ENCODE peak calls at places on chromosome 5, in eight cellular contexts. R, K, Z, L, M, Q, J and A are unnamed samples.

GRCh38 chr5:180646289-180646962 is 3.0 kb downstream of the FLT4 start:
- DNase-seq in J (no peak), K (no peak), Z (no peak), R (no peak), L (no peak), Q (no peak), M (no peak), A (peak)

GRCh38 chr5:177491429-177491945 is 5.9 kb downstream of the PDLIM7 start:
- DNase-seq in K (peak), Z (no peak), L (no peak), Q (no peak), M (peak), R (peak), J (peak), A (peak)

GRCh38 chr5:66840527-66841013 is 244.4 kb downstream of the MAST4 start:
- DNase-seq in K (no peak), J (peak), Z (no peak), L (no peak), M (no peak), R (peak), Q (peak), A (peak)

GRCh38 chr5:4000960-4001359 is 405.3 kb downstream of the IRX1 start:
- DNase-seq in M (no peak), Z (no peak), R (no peak), L (no peak), J (no peak), Q (no peak), K (no peak), A (no peak)

GRCh38 chr5:118778951-118779350 is 209.4 kb downstream of the DTWD2 start:
- DNase-seq in R (no peak), J (no peak), M (no peak), K (no peak), Q (no peak), L (no peak), Z (no peak), A (no peak)

GRCh38 chr5:151056367-151057306 is 24.2 kb downstream of the TNIP1 start:
- DNase-seq in R (no peak), Z (no peak), Q (no peak), L (no peak), M (no peak), J (no peak), K (no peak), A (no peak)

GRCh38 chr5:91318727-91319126 is 64.4 kb downstream of the ARRDC3 start:
- DNase-seq in M (no peak), Z (no peak), Q (no peak), J (no peak), R (no peak), K (no peak), L (no peak), A (no peak)

GRCh38 chr5:6587171-6587570 is 45.7 kb downstream of the NSUN2 start:
- DNase-seq in Z (no peak), K (no peak), J (no peak), Q (no peak), R (no peak), M (no peak), L (no peak), A (no peak)

GRCh38 chr5:93349613-93350012 is 231.4 kb downstream of the NR2F1-AS1 start:
- DNase-seq in J (peak), K (no peak), L (peak), Q (no peak), M (no peak), Z (no peak), R (no peak), A (no peak)

GRCh38 chr5:84287964-84288363 is 96.7 kb downstream of the EDIL3 start:
- DNase-seq in M (no peak), Z (no peak), R (no peak), K (no peak), J (peak), L (peak), Q (no peak), A (no peak)

GRCh38 chr5:178338750-178339144 is 106.1 kb upstream of the PHYKPL start:
- DNase-seq in R (no peak), J (no peak), L (no peak), Z (no peak), Q (no peak), M (no peak), K (no peak), A (no peak)

GRCh38 chr5:156121234-156121633 is 205.7 kb upstream of the SGCD start:
- DNase-seq in J (peak), M (no peak), Z (no peak), K (no peak), L (no peak), R (no peak), Q (no peak), A (no peak)

GRCh38 chr5:163357636-163358035 is 79.8 kb upstream of the CCNG1 start:
- DNase-seq in J (no peak), Q (no peak), R (no peak), M (no peak), Z (no peak), K (no peak), L (no peak), A (no peak)

GRCh38 chr5:29122306-29122705 is 2071.2 kb upstream of the CDH6 start:
- DNase-seq in Z (no peak), M (peak), R (no peak), K (no peak), J (no peak), L (no peak), Q (no peak), A (no peak)

GRCh38 chr5:101915559-101915958 is 380.5 kb downstream of the SLCO4C1 start:
- DNase-seq in Q (no peak), M (no peak), J (no peak), L (no peak), Z (no peak), R (no peak), K (no peak), A (no peak)

GRCh38 chr5:157303667-157304327 is 37.9 kb downstream of the CYFIP2 start:
- DNase-seq in Z (no peak), M (peak), R (no peak), L (no peak), J (no peak), K (no peak), Q (no peak), A (no peak)

GRCh38 chr5:146904890-146905289 is 26.3 kb upstream of the PPP2R2B start:
- DNase-seq in Q (no peak), M (no peak), K (no peak), J (no peak), R (no peak), Z (no peak), L (no peak), A (no peak)

GRCh38 chr5:73558950-73559349 is 6.5 kb downstream of the ANKRA2 start:
- DNase-seq in M (no peak), Z (no peak), J (no peak), Q (no peak), L (no peak), K (no peak), R (no peak), A (no peak)

GRCh38 chr5:150763023-150763793 is 4.4 kb upstream of the DCTN4 start:
- DNase-seq in R (no peak), Q (no peak), M (no peak), K (no peak), L (no peak), Z (peak), J (peak), A (no peak)

GRCh38 chr5:75681125-75681830 is 36.0 kb downstream of the POC5 start:
- DNase-seq in J (peak), Z (no peak), M (peak), K (no peak), L (no peak), R (peak), Q (peak), A (peak)

GRCh38 chr5:90446961-90447360 is 27.6 kb downstream of the MBLAC2 start:
- DNase-seq in L (peak), Q (no peak), Z (no peak), J (peak), K (no peak), R (no peak), M (no peak), A (no peak)

GRCh38 chr5:67267522-67268232 is 71.1 kb upstream of the CD180 start:
- DNase-seq in Z (peak), K (no peak), L (no peak), R (no peak), Q (no peak), M (peak), J (no peak), A (no peak)

GRCh38 chr5:52867809-52868208 is 80.1 kb downstream of the ITGA1 start:
- DNase-seq in Z (no peak), Q (no peak), R (no peak), K (no peak), M (no peak), J (peak), L (no peak), A (no peak)

GRCh38 chr5:148858106-148858505 is 31.7 kb downstream of the ADRB2 start:
- DNase-seq in K (no peak), J (no peak), Q (no peak), Z (no peak), L (peak), R (no peak), M (no peak), A (no peak)

GRCh38 chr5:174736351-174736721 is 12.0 kb downstream of the MSX2 start:
- DNase-seq in R (no peak), M (no peak), L (peak), K (no peak), J (peak), Q (no peak), Z (no peak), A (no peak)

GRCh38 chr5:109753279-109753678 is 63.6 kb downstream of the MAN2A1 start:
- DNase-seq in L (no peak), Q (no peak), R (no peak), J (no peak), Z (no peak), K (no peak), M (no peak), A (no peak)

GRCh38 chr5:1503301-1504243 is 20.2 kb downstream of the LPCAT1 start:
- DNase-seq in M (no peak), L (no peak), R (no peak), K (no peak), J (no peak), Q (peak), Z (no peak), A (peak)

GRCh38 chr5:37580106-37580505 is 201.0 kb downstream of the WDR70 start:
- DNase-seq in R (no peak), J (no peak), M (no peak), Z (no peak), Q (no peak), K (no peak), L (no peak), A (no peak)

GRCh38 chr5:1856596-1857255 is 26.0 kb downstream of the IRX4 start:
- DNase-seq in R (no peak), K (no peak), L (no peak), J (no peak), Q (no peak), M (no peak), Z (no peak), A (no peak)

GRCh38 chr5:121156565-121156964 is 692.5 kb downstream of the PRR16 start:
- DNase-seq in L (no peak), Z (no peak), Q (no peak), R (no peak), M (peak), K (no peak), J (no peak), A (no peak)

GRCh38 chr5:122142480-122142879 is 13.1 kb downstream of the ZNF474 start:
- DNase-seq in Z (no peak), R (no peak), J (peak), M (no peak), Q (no peak), L (no peak), K (no peak), A (no peak)

GRCh38 chr5:93307557-93307956 is 273.5 kb downstream of the NR2F1-AS1 start:
- DNase-seq in R (no peak), K (no peak), Q (no peak), Z (no peak), M (no peak), J (peak), L (peak), A (no peak)

GRCh38 chr5:173832386-173832785 is 55.8 kb upstream of the CPEB4 start:
- DNase-seq in R (no peak), J (no peak), K (no peak), Q (peak), Z (no peak), M (no peak), L (no peak), A (no peak)

GRCh38 chr5:11261226-11261625 is 500.2 kb upstream of the DAP start:
- DNase-seq in R (no peak), M (no peak), L (no peak), Q (no peak), Z (no peak), J (no peak), K (no peak), A (no peak)

DNA sequence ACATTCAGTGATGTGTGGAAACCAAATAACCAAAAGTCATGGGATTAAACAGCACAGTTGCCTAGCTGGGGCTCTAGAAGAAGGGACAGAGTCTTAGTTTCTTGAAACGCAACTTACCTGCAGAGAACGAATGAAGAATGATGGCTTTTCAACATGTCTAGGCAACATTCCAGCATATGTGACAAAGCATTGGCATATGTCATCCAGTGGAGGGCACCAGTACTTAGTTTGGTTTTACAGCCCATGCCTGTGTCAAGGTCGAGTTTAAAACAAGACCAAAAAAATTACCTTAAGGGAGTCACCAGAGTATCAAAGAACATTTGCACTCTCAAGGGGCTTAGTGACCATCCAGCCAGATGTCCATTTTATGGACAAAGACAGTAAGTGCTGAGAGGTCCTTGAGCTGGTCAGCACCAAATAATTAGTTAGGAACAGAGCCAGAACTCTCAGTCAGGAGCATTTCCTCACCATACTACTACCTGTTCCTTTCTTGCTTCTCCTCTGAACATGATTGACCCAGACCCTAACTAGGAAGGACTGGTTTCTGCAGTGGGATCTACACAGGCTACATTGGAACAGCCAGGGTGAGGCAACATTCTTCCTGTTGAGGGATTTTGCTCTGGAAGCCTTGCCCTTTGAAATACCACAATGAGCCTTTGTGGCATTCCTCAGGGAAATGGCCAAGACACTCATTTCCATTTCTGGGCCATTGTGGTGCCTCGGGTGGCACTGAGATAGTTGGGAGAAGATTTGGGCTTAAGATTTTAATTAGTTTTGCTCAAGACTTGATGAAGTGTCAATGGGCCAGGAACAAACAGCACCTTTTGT is 75.4 kb upstream of the ANKH start:
- DNase-seq in R (peak), L (no peak), Q (no peak), K (no peak), Z (no peak), M (peak), J (peak), A (peak)
- TF ChIP-seq CTCF in R (peak), L (peak), Q (peak), K (peak), Z (peak), M (peak), J (peak), A (peak)

GRCh38 chr5:112691758-112692157 is 45.9 kb upstream of the APC start:
- DNase-seq in K (no peak), L (no peak), Z (no peak), J (peak), R (peak), Q (peak), M (peak), A (peak)

GRCh38 chr5:112693301-112693700 is 44.4 kb upstream of the APC start:
- DNase-seq in Z (no peak), L (no peak), R (no peak), K (no peak), M (no peak), J (no peak), Q (no peak), A (no peak)

GRCh38 chr5:112690605-112691340 is 46.9 kb upstream of the APC start:
- DNase-seq in M (no peak), Z (no peak), L (no peak), J (no peak), K (no peak), R (no peak), Q (no peak), A (no peak)

GRCh38 chr5:112691341-112691685 is 46.4 kb upstream of the APC start:
- DNase-seq in J (no peak), R (no peak), L (no peak), M (no peak), Q (no peak), Z (no peak), K (no peak), A (no peak)

DNA sequence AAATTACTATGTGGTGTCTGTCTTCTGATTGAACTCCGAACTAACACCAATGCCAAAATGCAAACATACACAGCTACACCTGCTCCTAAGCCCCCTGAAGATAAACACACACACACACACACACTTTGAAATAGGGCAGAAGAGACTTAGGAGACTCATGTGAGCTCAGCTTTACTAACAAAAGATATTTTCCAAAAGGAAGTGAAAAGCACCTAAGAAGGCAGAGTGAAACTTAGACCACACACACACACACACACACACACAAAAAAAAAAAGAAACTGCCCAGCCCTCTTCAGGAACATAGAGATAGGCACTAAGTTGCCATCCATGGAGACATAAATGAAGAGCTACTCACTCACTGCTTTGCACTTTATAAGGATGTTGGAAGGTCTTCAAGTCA is 45.2 kb upstream of the APC start:
- DNase-seq in L (no peak), M (no peak), Z (no peak), Q (no peak), R (no peak), K (no peak), J (no peak), A (no peak)
- TF ChIP-seq CTCF in L (no peak), M (no peak), Z (no peak), Q (no peak), R (no peak), K (no peak), J (no peak), A (no peak)

GRCh38 chr5:155029240-155029639 is 15.7 kb downstream of the KIF4B start:
- DNase-seq in J (no peak), M (no peak), Q (no peak), K (no peak), Z (no peak), R (no peak), L (no peak), A (no peak)

GRCh38 chr5:155025890-155026289 is 12.3 kb downstream of the KIF4B start:
- DNase-seq in K (no peak), L (no peak), M (no peak), R (no peak), Z (no peak), J (no peak), Q (no peak), A (no peak)

GRCh38 chr5:155023320-155023719 is 9.8 kb downstream of the KIF4B start:
- DNase-seq in Q (no peak), R (no peak), K (no peak), L (no peak), Z (no peak), J (no peak), M (no peak), A (no peak)

GRCh38 chr5:155024015-155024414 is 10.5 kb downstream of the KIF4B start:
- DNase-seq in K (no peak), Z (no peak), L (no peak), M (no peak), J (no peak), Q (no peak), R (no peak), A (no peak)

GRCh38 chr5:155027993-155028629 is 14.6 kb downstream of the KIF4B start:
- DNase-seq in M (peak), R (no peak), J (no peak), L (no peak), Z (no peak), K (no peak), Q (no peak), A (no peak)
- TF ChIP-seq CTCF in M (peak), R (no peak), J (peak), L (no peak), Z (no peak), K (peak), Q (peak), A (peak)

DNA sequence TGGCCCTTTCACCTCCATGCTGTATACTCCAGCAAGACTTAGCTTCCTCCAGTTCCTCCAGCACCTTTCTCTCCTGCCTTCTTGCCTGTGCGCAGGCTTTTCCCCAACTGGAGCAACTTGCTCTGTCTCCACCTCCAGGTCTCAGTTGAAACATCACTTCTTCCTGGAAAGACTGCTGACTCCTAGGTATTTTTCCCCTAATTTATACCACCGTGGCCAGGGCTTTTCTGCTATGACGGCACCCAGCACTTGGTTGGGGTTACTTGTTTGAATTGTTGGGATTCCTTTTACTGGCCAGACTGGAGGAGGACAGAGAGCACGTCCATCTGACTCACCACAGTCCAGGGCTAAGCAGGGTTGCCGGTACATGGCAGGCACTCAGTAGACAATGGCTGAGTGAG is 67.5 kb downstream of the KCNIP1 start:
- DNase-seq in K (no peak), Z (no peak), Q (no peak), R (no peak), L (peak), M (no peak), J (peak), A (no peak)
- TF ChIP-seq CTCF in K (no peak), Z (no peak), Q (no peak), R (no peak), L (no peak), M (no peak), J (no peak), A (no peak)